ENCODE peak calls at places on chromosomes 12 and 14, in seven cellular contexts. U is HL-60, F is T-helper 2 cell, E is hepatic stellate cell, W is K562, A is G401, S is RCC 7860. I is an unnamed sample.

GRCh38 chr14:24398943-24399801 is at the start of gene NYNRIN:
- DNase-seq in U (no peak), F (no peak), E (peak; percentile 62), W (peak; percentile 51), A (peak; percentile 59), S (no peak), I (peak; percentile 44)

GRCh38 chr14:21044106-21044618 is 2.0 kb downstream of the RNASE7 start:
- DNase-seq in U (no peak), F (peak; percentile 9), E (no peak), W (peak; percentile 47), A (no peak), S (no peak), I (no peak)

GRCh38 chr12:3962661-3963483 is 89.7 kb upstream of the PARP11 start:
- DNase-seq in U (no peak), F (peak; percentile 69), E (no peak), W (peak; percentile 7), A (no peak), S (no peak), I (peak; percentile 63)

GRCh38 chr12:18277196-18277595 is 15.9 kb downstream of the PIK3C2G start:
- DNase-seq in U (no peak), F (no peak), E (no peak), W (no peak), A (no peak), S (no peak), I (no peak)

GRCh38 chr12:3727877-3728632 is 24.9 kb downstream of the CRACR2A start:
- DNase-seq in U (peak; percentile 78), F (no peak), E (no peak), W (peak; percentile 9), A (no peak), S (no peak), I (no peak)

GRCh38 chr12:92216092-92216491 is 70.4 kb upstream of the BTG1 start:
- DNase-seq in U (no peak), F (no peak), E (no peak), W (no peak), A (no peak), S (no peak), I (no peak)

GRCh38 chr14:98498019-98498885 is 773.7 kb downstream of the BCL11B start:
- DNase-seq in U (no peak), F (no peak), E (no peak), W (no peak), A (no peak), S (no peak), I (no peak)

GRCh38 chr14:65228956-65229355 is 126.6 kb upstream of the MAX start:
- DNase-seq in U (no peak), F (no peak), E (no peak), W (no peak), A (no peak), S (no peak), I (no peak)

I was measured in naive B cell.